ENCODE peak calls at places on chromosomes 2 and 18, in five cellular contexts. S is heart right ventricle, I is left ventricle myocardium inferior, V is transverse colon, H is mucosa of descending colon. A is an unnamed sample.

GRCh38 chr2:159755788-159756187 is 42.2 kb downstream of the CD302 start:
- DNase-seq in V (no peak), S (no peak), I (no peak), H (no peak), A (no peak)

GRCh38 chr2:229920011-229920781 is 1.6 kb downstream of the TRIP12 start:
- DNase-seq in V (peak), I (no peak), H (peak), S (no peak), A (no peak)

GRCh38 chr2:24925815-24926214 is 5.8 kb upstream of the ADCY3 start:
- DNase-seq in I (no peak), V (no peak), S (no peak), H (no peak), A (no peak)

GRCh38 chr18:10321576-10321975 is 132.9 kb upstream of the APCDD1 start:
- DNase-seq in I (no peak), H (no peak), V (no peak), S (no peak), A (no peak)

GRCh38 chr18:61742555-61743429 is 150.0 kb downstream of the RNF152 start:
- DNase-seq in I (peak), V (no peak), H (no peak), S (peak), A (no peak)

GRCh38 chr2:121284424-121285076 is 452 bp downstream of the TFCP2L1 start:
- DNase-seq in H (peak), V (no peak), S (no peak), I (no peak), A (no peak)

GRCh38 chr2:198857246-198857645 is 600.5 kb downstream of the SATB2 start:
- DNase-seq in S (no peak), H (no peak), I (no peak), V (no peak), A (no peak)

GRCh38 chr2:143261986-143262784 is 133.0 kb downstream of the ARHGAP15 start:
- DNase-seq in V (peak), S (no peak), H (peak), I (peak), A (no peak)

GRCh38 chr2:166112193-166112605 is 15.6 kb downstream of the SCN1A start:
- DNase-seq in H (no peak), I (no peak), S (no peak), V (no peak), A (no peak)

GRCh38 chr2:218028562-218029348 is 26.0 kb upstream of the TNS1 start:
- DNase-seq in I (no peak), H (no peak), S (no peak), V (no peak), A (peak)

GRCh38 chr2:232857158-232857563 is 12.9 kb upstream of the SNORC start:
- DNase-seq in H (no peak), V (no peak), S (no peak), I (no peak), A (peak)

GRCh38 chr18:2903006-2903405 is 56.2 kb downstream of the EMILIN2 start:
- DNase-seq in S (peak), V (peak), H (peak), I (peak), A (no peak)

GRCh38 chr2:172098650-172099471 is 3.8 kb downstream of the DLX2 start:
- DNase-seq in S (no peak), H (no peak), V (peak), I (no peak), A (peak)

GRCh38 chr2:172101008-172101706 is 1.5 kb downstream of the DLX2 start:
- DNase-seq in I (no peak), S (no peak), H (no peak), V (no peak), A (no peak)

GRCh38 chr2:172101707-172102158 is 967 bp downstream of the DLX2 start:
- DNase-seq in S (no peak), H (no peak), I (no peak), V (no peak), A (peak)

GRCh38 chr2:172099472-172100079 is 3.1 kb downstream of the DLX2 start:
- DNase-seq in H (no peak), S (no peak), V (no peak), I (no peak), A (no peak)

DNA sequence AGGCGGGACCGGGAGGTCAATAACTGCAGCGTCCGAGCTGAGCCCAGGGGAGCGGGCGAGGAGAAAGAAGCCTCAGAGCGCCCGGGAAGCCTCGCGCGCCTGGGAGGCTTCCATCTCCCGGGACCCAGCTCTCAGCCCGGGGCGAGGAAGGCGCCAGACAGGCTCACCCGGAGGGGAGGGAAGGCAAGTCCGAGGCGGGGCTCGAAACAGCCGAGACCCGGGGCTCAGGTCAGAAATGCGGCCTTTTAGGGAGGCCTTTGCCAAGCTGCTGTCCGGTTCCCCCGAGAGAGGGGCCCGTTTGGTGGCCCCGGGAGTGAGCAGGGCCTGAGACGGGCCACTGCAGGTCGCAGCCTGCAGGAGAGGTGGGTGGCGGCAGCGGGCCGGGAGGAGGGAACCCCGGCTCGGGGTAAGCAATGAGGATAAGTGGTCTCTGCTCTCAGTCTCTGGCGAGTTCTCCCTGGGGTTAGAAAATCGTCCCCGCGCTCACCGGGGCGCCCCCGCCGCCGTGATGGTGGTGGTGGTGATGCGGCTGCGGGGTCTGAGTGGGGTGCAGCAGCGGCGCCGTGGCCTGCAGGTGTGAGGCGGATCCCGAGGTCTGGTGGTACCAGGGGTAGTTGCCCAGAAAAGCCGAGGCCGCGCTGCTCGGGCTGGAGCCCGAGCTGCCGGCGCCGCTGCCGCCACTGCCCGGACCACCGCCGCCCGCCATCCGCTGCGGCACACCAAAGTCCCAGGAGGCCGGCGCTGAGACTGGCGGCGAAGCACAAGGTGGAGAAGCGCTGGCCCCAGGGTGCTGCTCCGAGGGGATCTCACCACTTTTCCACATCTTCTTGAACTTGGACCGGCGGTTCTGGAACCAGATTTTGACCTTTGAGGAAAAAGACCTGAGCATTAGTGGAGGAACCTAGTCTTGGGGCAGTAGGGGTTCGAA is 2.4 kb downstream of the DLX2 start:
- DNase-seq in H (no peak), V (no peak), S (no peak), I (no peak), A (no peak)
- H3K4me3 ChIP-seq in H (no peak), V (no peak), S (no peak), I (peak), A (no peak)

DNA sequence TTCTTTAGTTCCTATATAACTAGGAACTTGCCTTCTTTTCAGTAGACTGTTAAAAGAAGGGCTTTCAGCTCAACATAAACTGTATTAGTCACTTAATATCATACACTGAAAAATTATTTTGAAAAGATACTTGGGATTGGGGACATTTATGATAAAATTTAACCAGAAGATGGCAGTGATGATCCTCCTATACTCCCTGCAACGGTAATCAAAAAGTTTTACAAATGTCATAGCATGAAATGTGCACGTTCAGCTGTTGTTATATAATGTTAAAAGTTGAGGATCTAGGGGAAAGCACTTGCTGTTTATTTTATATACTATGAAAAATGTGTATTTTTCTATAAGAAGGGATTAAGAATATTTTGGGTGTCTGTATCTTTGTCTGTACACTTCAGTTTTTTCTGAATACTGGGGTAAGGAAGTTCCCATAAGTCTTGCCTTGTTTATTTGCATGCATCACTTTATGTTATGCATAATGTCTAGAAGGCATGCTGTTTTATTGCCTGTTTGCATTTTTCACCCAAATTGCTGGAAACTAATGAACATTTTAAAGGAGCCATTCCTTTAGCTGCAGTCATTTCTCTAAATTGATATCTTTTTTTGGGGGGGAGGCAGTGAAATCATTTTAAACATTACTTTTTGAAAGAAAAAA is 19.0 kb downstream of the DYNC1I2 start:
- DNase-seq in V (no peak), I (no peak), S (no peak), H (no peak), A (no peak)
- TF ChIP-seq CTCF in V (no peak), I (peak), S (peak), H (no peak), A (peak)

GRCh38 chr2:29011650-29012060 is 30.6 kb downstream of the TOGARAM2 start:
- DNase-seq in H (peak), S (peak), I (peak), V (peak), A (no peak)
- H3K4me3 ChIP-seq in H (no peak), S (no peak), I (peak), V (no peak), A (no peak)

GRCh38 chr2:190344275-190344827 is 962 bp downstream of the INPP1 start:
- DNase-seq in S (peak), I (peak), H (peak), V (peak), A (peak)
- TF ChIP-seq CTCF in S (peak), I (peak), H (peak), V (peak), A (peak)

GRCh38 chr2:27069961-27070618 is 1.4 kb downstream of the OST4 start:
- DNase-seq in V (no peak), S (no peak), H (no peak), I (no peak), A (no peak)
- H3K4me3 ChIP-seq in V (peak), S (peak), H (no peak), I (peak), A (peak)

GRCh38 chr2:174350018-174350417 is 15.3 kb downstream of the SP9 start:
- DNase-seq in S (no peak), V (no peak), H (no peak), I (no peak), A (no peak)
- TF ChIP-seq CTCF in S (peak), V (no peak), H (no peak), I (peak), A (peak)

DNA sequence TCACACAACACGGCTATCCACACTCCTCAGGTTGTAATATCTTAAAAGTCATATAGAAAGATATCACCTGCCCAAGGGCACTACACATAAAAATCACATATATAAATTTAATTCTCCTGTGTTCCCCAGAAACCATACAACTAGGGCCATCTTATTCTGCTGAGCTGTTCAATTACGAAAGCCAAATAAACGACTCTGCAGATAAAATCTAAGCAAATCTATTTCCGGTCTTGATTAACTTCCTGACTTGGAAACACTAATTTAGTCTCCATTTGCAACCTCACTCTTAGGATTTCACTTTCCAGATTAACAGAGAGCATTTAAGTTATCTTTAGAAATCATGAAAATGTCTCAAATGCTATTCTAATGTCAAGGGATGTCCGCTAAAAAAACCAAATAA is 23.9 kb upstream of the STK17B start:
- DNase-seq in S (no peak), H (no peak), V (no peak), I (no peak), A (no peak)
- H3K4me3 ChIP-seq in S (no peak), H (no peak), V (no peak), I (no peak), A (no peak)

GRCh38 chr2:235803028-235803427 is 309.2 kb downstream of the AGAP1 start:
- DNase-seq in S (no peak), V (no peak), H (no peak), I (no peak), A (no peak)
- TF ChIP-seq CTCF in S (peak), V (no peak), H (no peak), I (peak), A (no peak)

GRCh38 chr18:39842042-39842791 is 2112.8 kb upstream of the PIK3C3 start:
- DNase-seq in V (no peak), S (no peak), I (no peak), H (no peak), A (no peak)
- H3K4me3 ChIP-seq in V (peak), S (peak), I (no peak), H (no peak), A (peak)

A was measured in Caco-2.